ENCODE peak calls at places on chromosome 12, in nine cellular contexts. X, R, I, T, L, A, Z, D and V are unnamed samples.
A peak's percentile ranks its signal among the peaks of the same experiment; 100 is the strongest.

GRCh38 chr12:58927112-58927511 is 6.8 kb upstream of the LRIG3 start:
- DNase-seq in X (no peak), R (no peak), I (no peak), T (no peak), L (no peak), A (no peak), Z (no peak), D (no peak), V (no peak)

GRCh38 chr12:67594888-67595287 is 53.7 kb upstream of the DYRK2 start:
- DNase-seq in X (no peak), R (no peak), I (no peak), T (no peak), L (no peak), A (no peak), Z (no peak), D (no peak), V (no peak)

GRCh38 chr12:79381246-79382208 is 309.2 kb downstream of the PAWR start:
- DNase-seq in X (no peak), R (no peak), I (no peak), T (no peak), L (no peak), A (no peak), Z (no peak), D (no peak), V (no peak)

GRCh38 chr12:103745962-103746361 is 95.1 kb downstream of the NT5DC3 start:
- DNase-seq in X (no peak), R (no peak), I (no peak), T (no peak), L (no peak), A (no peak), Z (peak; percentile 8), D (no peak), V (no peak)

GRCh38 chr12:52925717-52926595 is 21.1 kb upstream of the KRT8 start:
- DNase-seq in X (no peak), R (no peak), I (peak; percentile 83), T (no peak), L (no peak), A (no peak), Z (no peak), D (no peak), V (no peak)

GRCh38 chr12:131755305-131756113 is 44.6 kb downstream of the SFSWAP start:
- DNase-seq in X (no peak), R (peak; percentile 4), I (no peak), T (no peak), L (no peak), A (no peak), Z (peak; percentile 68), D (peak; percentile 34), V (no peak)

GRCh38 chr12:8692573-8692972 is 5.2 kb upstream of the RIMKLB start:
- DNase-seq in X (no peak), R (peak; percentile 29), I (peak; percentile 61), T (peak; percentile 61), L (no peak), A (peak; percentile 60), Z (peak; percentile 37), D (peak; percentile 15), V (no peak)

GRCh38 chr12:111320233-111321050 is 48.5 kb downstream of the PHETA1 start:
- DNase-seq in X (no peak), R (no peak), I (no peak), T (no peak), L (no peak), A (no peak), Z (no peak), D (no peak), V (no peak)

GRCh38 chr12:16726879-16727278 is 120.9 kb upstream of the LMO3 start:
- DNase-seq in X (no peak), R (no peak), I (no peak), T (no peak), L (no peak), A (no peak), Z (peak; percentile 92), D (peak; percentile 1), V (no peak)

GRCh38 chr12:18703916-18704315 is 33.9 kb downstream of the PLCZ1 start:
- DNase-seq in X (no peak), R (no peak), I (no peak), T (no peak), L (no peak), A (no peak), Z (no peak), D (no peak), V (no peak)

GRCh38 chr12:57591567-57592325 is 754 bp downstream of the PIP4K2C start:
- DNase-seq in X (no peak), R (no peak), I (peak; percentile 45), T (no peak), L (no peak), A (no peak), Z (no peak), D (no peak), V (no peak)

GRCh38 chr12:98838282-98838681 is 193.2 kb downstream of the APAF1 start:
- DNase-seq in X (no peak), R (peak; percentile 32), I (no peak), T (no peak), L (no peak), A (no peak), Z (peak; percentile 30), D (peak; percentile 5), V (no peak)
- TF ChIP-seq CTCF in X (no peak), R (peak; percentile 67), I (no peak), T (no peak), L (no peak), A (no peak), Z (peak; percentile 49), D (peak; percentile 50), V (peak; percentile 56)

GRCh38 chr12:63222582-63222981 is 71.6 kb upstream of the AVPR1A start:
- DNase-seq in X (no peak), R (no peak), I (no peak), T (no peak), L (no peak), A (no peak), Z (no peak), D (no peak), V (no peak)
- TF ChIP-seq CTCF in X (no peak), R (no peak), I (no peak), T (no peak), L (no peak), A (no peak), Z (no peak), D (no peak), V (no peak)

DNA sequence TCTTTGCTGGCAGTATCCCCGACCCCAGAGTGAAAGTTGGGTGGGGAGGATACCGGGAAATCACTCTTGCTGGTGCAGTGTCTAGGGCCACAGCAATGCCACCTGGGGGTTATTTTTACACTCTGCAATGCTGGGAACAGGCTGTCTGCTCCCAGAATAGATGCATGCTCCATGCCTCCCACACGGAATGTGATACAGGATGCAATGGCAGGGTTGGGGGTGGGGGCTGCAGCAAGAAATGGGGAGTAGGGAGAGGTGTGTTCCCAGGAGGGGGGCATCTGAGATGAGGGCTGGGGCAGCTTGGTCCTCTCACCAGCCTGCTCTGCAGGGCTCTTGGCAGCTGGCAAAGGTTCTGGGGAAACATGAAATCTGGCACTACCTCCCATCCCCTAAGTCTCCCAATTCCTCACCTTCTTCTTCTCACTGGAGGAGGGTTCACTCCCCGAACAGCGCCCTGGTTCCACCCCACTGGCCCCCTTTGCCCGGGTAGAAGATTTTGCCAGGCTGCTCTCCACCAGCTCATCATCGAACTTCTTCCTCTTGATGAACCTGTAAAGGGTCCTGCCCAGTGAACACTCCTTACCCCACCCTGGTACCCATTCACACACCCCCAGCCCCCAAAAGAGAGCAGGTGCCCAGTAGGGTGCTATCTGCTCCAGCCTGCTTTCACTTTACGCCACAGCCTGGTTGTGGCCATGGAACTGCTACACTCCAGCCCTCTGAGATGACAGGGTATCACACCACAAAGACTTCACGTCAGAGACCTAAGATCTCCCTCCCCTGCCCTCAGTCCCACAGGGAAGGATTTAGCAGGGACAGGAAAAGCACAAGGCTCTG is 2.6 kb downstream of the MCRS1 start:
- DNase-seq in X (no peak), R (no peak), I (no peak), T (no peak), L (no peak), A (peak; percentile 52), Z (no peak), D (no peak), V (no peak)
- TF ChIP-seq CTCF in X (no peak), R (no peak), I (no peak), T (no peak), L (no peak), A (no peak), Z (no peak), D (no peak), V (no peak)

DNA sequence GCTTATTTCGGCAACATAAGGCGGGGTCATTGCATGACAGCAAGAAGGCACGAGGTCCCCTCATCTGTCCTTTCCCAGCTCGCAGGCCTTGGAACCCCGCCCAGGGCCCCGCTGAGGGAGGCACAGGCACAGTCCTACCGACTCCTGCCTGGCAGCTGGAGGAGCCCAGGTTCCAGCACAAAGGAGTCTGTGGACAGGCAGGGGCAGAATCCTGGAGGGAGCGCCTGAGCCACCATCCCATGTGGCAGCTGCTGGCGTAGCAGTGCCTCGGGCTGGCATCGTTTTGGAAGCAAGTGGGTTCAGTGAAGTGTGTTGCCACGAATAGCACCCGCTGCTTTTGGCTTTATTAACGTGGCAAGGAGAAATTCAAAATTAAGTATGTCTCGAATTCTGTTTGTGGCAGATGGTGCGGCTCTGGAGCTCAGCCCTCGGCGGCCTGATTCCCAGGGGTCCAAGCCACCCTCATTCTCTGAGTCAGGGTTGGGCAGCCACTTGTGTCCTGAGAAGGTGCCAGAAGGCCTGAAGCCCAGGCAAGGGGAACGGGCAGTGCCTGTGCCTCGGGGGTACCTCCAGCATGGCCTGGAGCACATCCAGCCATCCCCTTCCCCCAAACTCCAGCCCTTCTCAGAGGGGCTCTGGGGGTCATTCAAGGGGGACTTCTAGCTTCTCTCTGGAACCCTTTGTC is 35.9 kb downstream of the SLC8B1 start:
- DNase-seq in X (no peak), R (no peak), I (peak; percentile 42), T (peak; percentile 68), L (no peak), A (peak; percentile 81), Z (no peak), D (no peak), V (no peak)
- TF ChIP-seq CTCF in X (no peak), R (no peak), I (no peak), T (no peak), L (no peak), A (no peak), Z (no peak), D (no peak), V (no peak)

GRCh38 chr12:19994970-19995369 is 373.4 kb upstream of the PDE3A start:
- DNase-seq in X (no peak), R (no peak), I (no peak), T (no peak), L (no peak), A (no peak), Z (no peak), D (peak; percentile 24), V (no peak)
- TF ChIP-seq CTCF in X (no peak), R (no peak), I (no peak), T (no peak), L (no peak), A (peak; percentile 17), Z (peak; percentile 27), D (peak; percentile 19), V (peak; percentile 25)

DNA sequence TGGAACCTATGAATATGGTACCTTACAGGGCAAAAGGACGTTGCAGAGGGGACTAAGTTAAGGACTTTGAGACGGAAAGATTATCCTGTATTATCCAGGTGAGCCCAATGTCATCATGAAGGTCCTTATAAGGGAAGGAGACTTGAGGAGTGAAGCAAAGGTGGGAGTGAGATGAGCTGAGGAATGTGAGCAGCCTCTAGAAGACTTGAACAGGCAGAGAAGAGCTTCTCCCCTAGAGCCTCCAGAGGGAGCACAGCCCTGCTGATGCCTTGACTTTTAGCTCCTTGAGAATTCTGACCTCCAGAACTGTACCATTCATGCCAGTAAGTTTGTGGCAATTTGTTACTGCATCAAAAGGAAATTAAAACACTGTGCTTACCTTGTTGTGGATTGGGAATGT is 41.8 kb upstream of the DCD start:
- DNase-seq in X (no peak), R (no peak), I (no peak), T (no peak), L (no peak), A (no peak), Z (peak; percentile 37), D (peak; percentile 1), V (no peak)
- TF ChIP-seq CTCF in X (peak; percentile 32), R (peak; percentile 51), I (no peak), T (no peak), L (peak; percentile 9), A (no peak), Z (peak; percentile 51), D (peak; percentile 27), V (peak; percentile 38)